ENCODE peak calls at places on chromosomes 3 and 15, in seven cellular contexts. One of them, this sample, is unnamed.

GRCh38 chr3:37054370-37054769 is 61.1 kb downstream of the MLH1 start:
- DNase-seq in psoas muscle: no peak
- DNase-seq in stimulated activated CD4-positive, alpha-beta T cell treated with anti-CD3 and anti-CD28 coated beads, Interleukin-1b, Interleukin-23, amount 100 ng/mL, for 1 hour: no peak
- DNase-seq in GM13977: peak; percentile 56
- DNase-seq in GM10248: peak; percentile 71
- DNase-seq in HTR-8/SVneo: no peak
- DNase-seq in GM12865: peak; percentile 54
- DNase-seq in this sample: peak; percentile 40

GRCh38 chr3:18758047-18758704 is 333.0 kb upstream of the SATB1 start:
- DNase-seq in psoas muscle: no peak
- DNase-seq in stimulated activated CD4-positive, alpha-beta T cell treated with anti-CD3 and anti-CD28 coated beads, Interleukin-1b, Interleukin-23, amount 100 ng/mL, for 1 hour: no peak
- DNase-seq in GM13977: peak; percentile 12
- DNase-seq in GM10248: peak; percentile 20
- DNase-seq in HTR-8/SVneo: no peak
- DNase-seq in GM12865: peak; percentile 72
- DNase-seq in this sample: peak; percentile 81

GRCh38 chr3:52842424-52842823 is 7.6 kb upstream of the MUSTN1 start:
- DNase-seq in psoas muscle: no peak
- DNase-seq in stimulated activated CD4-positive, alpha-beta T cell treated with anti-CD3 and anti-CD28 coated beads, Interleukin-1b, Interleukin-23, amount 100 ng/mL, for 1 hour: no peak
- DNase-seq in GM13977: no peak
- DNase-seq in GM10248: no peak
- DNase-seq in HTR-8/SVneo: no peak
- DNase-seq in GM12865: no peak
- DNase-seq in this sample: no peak

GRCh38 chr15:59866642-59867041 is 137.5 kb upstream of the FOXB1 start:
- DNase-seq in psoas muscle: no peak
- DNase-seq in stimulated activated CD4-positive, alpha-beta T cell treated with anti-CD3 and anti-CD28 coated beads, Interleukin-1b, Interleukin-23, amount 100 ng/mL, for 1 hour: no peak
- DNase-seq in GM13977: no peak
- DNase-seq in GM10248: no peak
- DNase-seq in HTR-8/SVneo: no peak
- DNase-seq in GM12865: no peak
- DNase-seq in this sample: no peak

GRCh38 chr15:99265541-99266070 is 14.3 kb downstream of the LRRC28 start:
- DNase-seq in psoas muscle: no peak
- DNase-seq in stimulated activated CD4-positive, alpha-beta T cell treated with anti-CD3 and anti-CD28 coated beads, Interleukin-1b, Interleukin-23, amount 100 ng/mL, for 1 hour: no peak
- DNase-seq in GM13977: no peak
- DNase-seq in GM10248: no peak
- DNase-seq in HTR-8/SVneo: no peak
- DNase-seq in GM12865: no peak
- DNase-seq in this sample: no peak

GRCh38 chr3:107855710-107856109 is 235.1 kb downstream of the CD47 start:
- DNase-seq in psoas muscle: no peak
- DNase-seq in stimulated activated CD4-positive, alpha-beta T cell treated with anti-CD3 and anti-CD28 coated beads, Interleukin-1b, Interleukin-23, amount 100 ng/mL, for 1 hour: no peak
- DNase-seq in GM13977: no peak
- DNase-seq in GM10248: no peak
- DNase-seq in HTR-8/SVneo: peak; percentile 20
- DNase-seq in GM12865: peak; percentile 44
- DNase-seq in this sample: no peak

GRCh38 chr15:68209735-68210408 is 4.7 kb upstream of the CALML4 start:
- DNase-seq in psoas muscle: no peak
- DNase-seq in stimulated activated CD4-positive, alpha-beta T cell treated with anti-CD3 and anti-CD28 coated beads, Interleukin-1b, Interleukin-23, amount 100 ng/mL, for 1 hour: no peak
- DNase-seq in GM13977: peak; percentile 69
- DNase-seq in GM10248: peak; percentile 68
- DNase-seq in HTR-8/SVneo: no peak
- DNase-seq in GM12865: peak; percentile 61
- DNase-seq in this sample: no peak

GRCh38 chr3:192409838-192410683 is 317.3 kb downstream of the FGF12 start:
- DNase-seq in psoas muscle: no peak
- DNase-seq in stimulated activated CD4-positive, alpha-beta T cell treated with anti-CD3 and anti-CD28 coated beads, Interleukin-1b, Interleukin-23, amount 100 ng/mL, for 1 hour: no peak
- DNase-seq in GM13977: peak; percentile 43
- DNase-seq in GM10248: peak; percentile 11
- DNase-seq in HTR-8/SVneo: peak; percentile 39
- DNase-seq in GM12865: no peak
- DNase-seq in this sample: peak; percentile 46

GRCh38 chr3:152159328-152159727 is 109.4 kb upstream of the MBNL1 start:
- DNase-seq in psoas muscle: no peak
- DNase-seq in stimulated activated CD4-positive, alpha-beta T cell treated with anti-CD3 and anti-CD28 coated beads, Interleukin-1b, Interleukin-23, amount 100 ng/mL, for 1 hour: no peak
- DNase-seq in GM13977: no peak
- DNase-seq in GM10248: no peak
- DNase-seq in HTR-8/SVneo: no peak
- DNase-seq in GM12865: no peak
- DNase-seq in this sample: no peak

GRCh38 chr3:16370872-16371740 is 106.1 kb downstream of the OXNAD1 start:
- DNase-seq in psoas muscle: no peak
- DNase-seq in stimulated activated CD4-positive, alpha-beta T cell treated with anti-CD3 and anti-CD28 coated beads, Interleukin-1b, Interleukin-23, amount 100 ng/mL, for 1 hour: no peak
- DNase-seq in GM13977: peak; percentile 23
- DNase-seq in GM10248: no peak
- DNase-seq in HTR-8/SVneo: no peak
- DNase-seq in GM12865: peak; percentile 45
- DNase-seq in this sample: no peak

GRCh38 chr15:79078763-79079395 is 11.7 kb downstream of the RASGRF1 start:
- DNase-seq in psoas muscle: no peak
- DNase-seq in stimulated activated CD4-positive, alpha-beta T cell treated with anti-CD3 and anti-CD28 coated beads, Interleukin-1b, Interleukin-23, amount 100 ng/mL, for 1 hour: no peak
- DNase-seq in GM13977: peak; percentile 48
- DNase-seq in GM10248: no peak
- DNase-seq in HTR-8/SVneo: no peak
- DNase-seq in GM12865: peak; percentile 11
- DNase-seq in this sample: no peak

GRCh38 chr15:33055962-33056361 is 138.6 kb downstream of the FMN1 start:
- DNase-seq in psoas muscle: no peak
- DNase-seq in stimulated activated CD4-positive, alpha-beta T cell treated with anti-CD3 and anti-CD28 coated beads, Interleukin-1b, Interleukin-23, amount 100 ng/mL, for 1 hour: no peak
- DNase-seq in GM13977: no peak
- DNase-seq in GM10248: no peak
- DNase-seq in HTR-8/SVneo: no peak
- DNase-seq in GM12865: no peak
- DNase-seq in this sample: no peak

GRCh38 chr15:64842099-64842940 is 605 bp downstream of the PLEKHO2 start:
- DNase-seq in psoas muscle: peak; percentile 49
- DNase-seq in stimulated activated CD4-positive, alpha-beta T cell treated with anti-CD3 and anti-CD28 coated beads, Interleukin-1b, Interleukin-23, amount 100 ng/mL, for 1 hour: no peak
- DNase-seq in GM13977: no peak
- DNase-seq in GM10248: no peak
- DNase-seq in HTR-8/SVneo: no peak
- DNase-seq in GM12865: peak; percentile 42
- DNase-seq in this sample: peak; percentile 16